ENCODE peak calls at places on chromosomes 12 and 14, in four cellular contexts. N is lower lobe of right lung, E is aorta, K is DND-41. T is an unnamed sample. For H3K4me1, the result is how much of the 10 kb centered on the place peaks cover.

GRCh38 chr12:52440821-52441319 is 6.7 kb upstream of the KRT75 start:
- DNase-seq in N (no peak), E (no peak), K (no peak), T (no peak)

GRCh38 chr12:75750950-75751349 is 239.5 kb upstream of the KRR1 start:
- DNase-seq in N (no peak), E (no peak), K (no peak), T (no peak)

GRCh38 chr14:61174395-61175386 is 106.4 kb downstream of the TMEM30B start:
- DNase-seq in N (no peak), E (no peak), K (no peak), T (no peak)

GRCh38 chr12:91958816-91959215 is 186.8 kb downstream of the BTG1 start:
- DNase-seq in N (no peak), E (no peak), K (no peak), T (no peak)

GRCh38 chr12:6688543-6688999 is 604 bp downstream of the ZNF384 start:
- DNase-seq in N (peak), E (peak), K (no peak), T (no peak)

GRCh38 chr12:66726531-66726930 is 47.7 kb upstream of the GRIP1 start:
- DNase-seq in N (no peak), E (no peak), K (no peak), T (no peak)

GRCh38 chr12:130956009-130956408 is 2.3 kb downstream of the ADGRD1 start:
- DNase-seq in N (no peak), E (no peak), K (no peak), T (no peak)

GRCh38 chr12:88834226-88834625 is 254.0 kb upstream of the KITLG start:
- DNase-seq in N (no peak), E (no peak), K (no peak), T (no peak)

GRCh38 chr12:54377797-54378515 is 6.6 kb downstream of the ZNF385A start:
- DNase-seq in N (no peak), E (no peak), K (no peak), T (no peak)

GRCh38 chr12:65534105-65534841 is 255.8 kb downstream of the MSRB3 start:
- DNase-seq in N (no peak), E (no peak), K (no peak), T (no peak)

GRCh38 chr12:13124661-13125505 is 21.4 kb upstream of the GSG1 start:
- DNase-seq in N (no peak), E (no peak), K (no peak), T (no peak)

GRCh38 chr14:100237735-100238418 is 1.1 kb upstream of the YY1 start:
- DNase-seq in N (peak), E (peak), K (peak), T (peak)
- H3K4me1 ChIP-seq in N (under half), E (under half), K (under half), T (under half)

GRCh38 chr12:124392271-124392990 is 97.5 kb downstream of the RFLNA start:
- DNase-seq in N (peak), E (no peak), K (no peak), T (peak)
- H3K4me3 ChIP-seq in N (no peak), E (no peak), K (no peak), T (no peak)

DNA sequence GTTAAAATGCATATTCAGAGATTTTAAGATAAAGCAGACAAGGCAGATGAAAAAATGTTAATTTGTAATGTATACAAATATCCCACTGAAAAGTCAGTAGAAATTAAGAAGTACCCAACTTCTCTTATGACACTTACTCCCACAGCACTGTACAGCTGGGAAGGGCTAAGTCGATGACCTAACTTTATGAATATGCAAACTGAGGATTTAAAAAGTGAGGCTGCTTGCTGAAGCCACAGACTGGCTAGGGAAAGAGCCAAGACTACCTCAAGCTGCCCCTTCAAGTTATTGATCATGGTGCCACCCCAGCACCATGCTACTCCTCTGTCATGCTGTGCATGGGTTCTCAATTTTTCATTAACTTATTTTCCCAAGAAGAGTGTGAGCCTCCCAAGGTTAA is 17.0 kb downstream of the PPM1H start:
- DNase-seq in N (no peak), E (no peak), K (no peak), T (no peak)
- H3K4me1 ChIP-seq in N (under half), E (under half), K (under half), T (under half)

DNA sequence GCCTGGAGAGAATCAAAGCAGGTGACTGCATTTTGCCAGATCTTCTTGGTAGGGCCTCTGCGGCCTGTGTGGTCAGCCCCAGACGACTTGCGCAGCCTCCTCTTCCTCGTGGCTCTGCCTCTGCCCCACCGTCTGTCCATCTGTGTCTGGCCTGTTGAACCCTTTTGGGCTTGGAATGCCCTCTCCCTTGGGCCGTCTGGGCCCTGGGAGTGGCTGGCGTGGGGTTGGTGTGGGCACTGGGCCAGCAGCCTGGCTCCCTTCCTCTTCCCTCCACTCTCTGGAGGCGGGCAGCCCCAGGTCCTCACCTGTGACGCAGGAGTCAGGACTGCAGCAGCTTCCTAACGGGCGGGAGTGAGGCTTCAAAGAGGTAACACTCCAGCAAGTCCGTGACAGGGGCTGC is 9.7 kb upstream of the CCDC197 start:
- DNase-seq in N (no peak), E (no peak), K (no peak), T (no peak)
- H3K4me3 ChIP-seq in N (no peak), E (no peak), K (no peak), T (no peak)

GRCh38 chr14:24416254-24416931 is 13.1 kb downstream of the CBLN3 start:
- DNase-seq in N (no peak), E (no peak), K (no peak), T (no peak)

GRCh38 chr14:24418492-24418873 is 11.0 kb downstream of the CBLN3 start:
- DNase-seq in N (no peak), E (no peak), K (no peak), T (no peak)

GRCh38 chr14:24416932-24417619 is 12.4 kb downstream of the CBLN3 start:
- DNase-seq in N (no peak), E (no peak), K (no peak), T (no peak)

GRCh38 chr14:24415421-24416253 is 13.8 kb downstream of the CBLN3 start:
- DNase-seq in N (no peak), E (no peak), K (no peak), T (no peak)

GRCh38 chr14:24417832-24418491 is 11.5 kb downstream of the CBLN3 start:
- DNase-seq in N (no peak), E (no peak), K (no peak), T (no peak)
- H3K4me1 ChIP-seq in N (under half), E (under half), K (under half), T (under half)

GRCh38 chr14:49688701-49689030 is 652 bp upstream of the POLE2 start:
- DNase-seq in N (no peak), E (no peak), K (no peak), T (no peak)
- H3K4me3 ChIP-seq in N (peak), E (no peak), K (peak), T (no peak)

T was measured in left lung.